ENCODE peak calls at places on chromosomes 6 and 20, in five cellular contexts. One of them, this sample, is unnamed.
A peak's percentile ranks its signal among the peaks of the same experiment; 100 is the strongest.

GRCh38 chr6:30060982-30061765 is at the start of gene POLR1H:
- DNase-seq in HCT116: peak; percentile 92
- DNase-seq in esophagus squamous epithelium: peak; percentile 49
- DNase-seq in heart left ventricle: peak; percentile 95
- DNase-seq in ovary: peak; percentile 94
- DNase-seq in this sample: peak; percentile 93

GRCh38 chr6:50602191-50602810 is 111.0 kb upstream of the TFAP2D start:
- DNase-seq in esophagus squamous epithelium: no peak
- DNase-seq in heart left ventricle: no peak
- DNase-seq in HCT116: peak; percentile 2
- DNase-seq in ovary: no peak
- DNase-seq in this sample: no peak

GRCh38 chr20:62900692-62901584 is 25.4 kb downstream of the DIDO1 start:
- DNase-seq in ovary: no peak
- DNase-seq in esophagus squamous epithelium: no peak
- DNase-seq in heart left ventricle: no peak
- DNase-seq in HCT116: no peak
- DNase-seq in this sample: no peak

GRCh38 chr6:43772571-43773049 is 2.6 kb downstream of the VEGFA start:
- DNase-seq in heart left ventricle: peak; percentile 72
- DNase-seq in HCT116: no peak
- DNase-seq in esophagus squamous epithelium: no peak
- DNase-seq in ovary: no peak
- DNase-seq in this sample: peak; percentile 57

GRCh38 chr20:41136336-41136694 is 1.0 kb upstream of the PLCG1 start:
- DNase-seq in esophagus squamous epithelium: no peak
- DNase-seq in ovary: no peak
- DNase-seq in heart left ventricle: no peak
- DNase-seq in HCT116: no peak
- DNase-seq in this sample: no peak

GRCh38 chr6:93787841-93788240 is 368.5 kb upstream of the EPHA7 start:
- DNase-seq in heart left ventricle: no peak
- DNase-seq in ovary: no peak
- DNase-seq in HCT116: no peak
- DNase-seq in esophagus squamous epithelium: no peak
- DNase-seq in this sample: no peak

GRCh38 chr6:22828179-22829062 is 259.1 kb downstream of the HDGFL1 start:
- DNase-seq in heart left ventricle: peak; percentile 35
- DNase-seq in esophagus squamous epithelium: no peak
- DNase-seq in ovary: peak; percentile 38
- DNase-seq in HCT116: peak; percentile 53
- DNase-seq in this sample: peak; percentile 38

GRCh38 chr20:25470045-25470444 is 62.6 kb downstream of the GINS1 start:
- DNase-seq in esophagus squamous epithelium: no peak
- DNase-seq in HCT116: peak; percentile 8
- DNase-seq in ovary: no peak
- DNase-seq in heart left ventricle: no peak
- DNase-seq in this sample: no peak

GRCh38 chr20:43739148-43739749 is 12.4 kb upstream of the GTSF1L start:
- DNase-seq in heart left ventricle: no peak
- DNase-seq in HCT116: no peak
- DNase-seq in esophagus squamous epithelium: no peak
- DNase-seq in ovary: no peak
- DNase-seq in this sample: no peak

GRCh38 chr6:11067348-11067747 is 23.2 kb upstream of the ELOVL2 start:
- DNase-seq in esophagus squamous epithelium: no peak
- DNase-seq in ovary: no peak
- DNase-seq in HCT116: no peak
- DNase-seq in heart left ventricle: no peak
- DNase-seq in this sample: no peak

GRCh38 chr6:135013211-135013610 is 41.4 kb downstream of the HBS1L start:
- DNase-seq in HCT116: no peak
- DNase-seq in esophagus squamous epithelium: no peak
- DNase-seq in heart left ventricle: no peak
- DNase-seq in ovary: no peak
- DNase-seq in this sample: no peak

GRCh38 chr6:89941847-89942497 is 47.7 kb downstream of the GJA10 start:
- DNase-seq in esophagus squamous epithelium: no peak
- DNase-seq in ovary: no peak
- DNase-seq in heart left ventricle: no peak
- DNase-seq in HCT116: no peak
- DNase-seq in this sample: no peak

GRCh38 chr6:9628819-9629218 is 786.1 kb downstream of the TFAP2A start:
- DNase-seq in heart left ventricle: no peak
- DNase-seq in HCT116: no peak
- DNase-seq in esophagus squamous epithelium: no peak
- DNase-seq in ovary: no peak
- DNase-seq in this sample: no peak

GRCh38 chr6:67030861-67031260 is 1323.8 kb upstream of the EYS start:
- DNase-seq in heart left ventricle: no peak
- DNase-seq in ovary: no peak
- DNase-seq in esophagus squamous epithelium: no peak
- DNase-seq in HCT116: no peak
- DNase-seq in this sample: no peak

GRCh38 chr6:88211446-88211845 is 45.3 kb upstream of the CNR1 start:
- DNase-seq in ovary: no peak
- DNase-seq in esophagus squamous epithelium: no peak
- DNase-seq in heart left ventricle: no peak
- DNase-seq in HCT116: no peak
- DNase-seq in this sample: no peak

GRCh38 chr6:35199866-35200265 is 13.9 kb upstream of the SCUBE3 start:
- DNase-seq in ovary: no peak
- DNase-seq in heart left ventricle: no peak
- DNase-seq in esophagus squamous epithelium: no peak
- DNase-seq in HCT116: no peak
- DNase-seq in this sample: no peak

GRCh38 chr6:19268117-19268516 is 569.1 kb upstream of the ID4 start:
- DNase-seq in HCT116: no peak
- DNase-seq in ovary: no peak
- DNase-seq in heart left ventricle: no peak
- DNase-seq in esophagus squamous epithelium: no peak
- DNase-seq in this sample: no peak

GRCh38 chr20:62754122-62754990 is 41.9 kb upstream of the MRGBP start:
- DNase-seq in HCT116: no peak
- DNase-seq in esophagus squamous epithelium: no peak
- DNase-seq in heart left ventricle: peak; percentile 17
- DNase-seq in ovary: no peak
- DNase-seq in this sample: no peak

GRCh38 chr6:8556370-8557018 is 121.1 kb upstream of the SLC35B3 start:
- DNase-seq in ovary: no peak
- DNase-seq in esophagus squamous epithelium: no peak
- DNase-seq in HCT116: peak; percentile 16
- DNase-seq in heart left ventricle: no peak
- DNase-seq in this sample: peak; percentile 10

GRCh38 chr20:50366270-50367103 is 143.7 kb upstream of the PTPN1 start:
- DNase-seq in HCT116: no peak
- DNase-seq in heart left ventricle: peak; percentile 62
- DNase-seq in esophagus squamous epithelium: no peak
- DNase-seq in ovary: peak; percentile 69
- DNase-seq in this sample: peak; percentile 94

GRCh38 chr6:100339574-100340255 is 125.0 kb downstream of the SIM1 start:
- DNase-seq in HCT116: no peak
- DNase-seq in esophagus squamous epithelium: no peak
- DNase-seq in ovary: no peak
- DNase-seq in heart left ventricle: no peak
- DNase-seq in this sample: no peak

GRCh38 chr6:72622094-72622540 is 253 bp downstream of the KCNQ5 start:
- DNase-seq in esophagus squamous epithelium: no peak
- DNase-seq in heart left ventricle: no peak
- DNase-seq in ovary: no peak
- DNase-seq in HCT116: no peak
- DNase-seq in this sample: no peak

GRCh38 chr6:169933839-169934698 is 182.6 kb downstream of the ERMARD start:
- DNase-seq in heart left ventricle: peak; percentile 62
- DNase-seq in ovary: peak; percentile 92
- DNase-seq in esophagus squamous epithelium: no peak
- DNase-seq in HCT116: no peak
- DNase-seq in this sample: peak; percentile 71

DNA sequence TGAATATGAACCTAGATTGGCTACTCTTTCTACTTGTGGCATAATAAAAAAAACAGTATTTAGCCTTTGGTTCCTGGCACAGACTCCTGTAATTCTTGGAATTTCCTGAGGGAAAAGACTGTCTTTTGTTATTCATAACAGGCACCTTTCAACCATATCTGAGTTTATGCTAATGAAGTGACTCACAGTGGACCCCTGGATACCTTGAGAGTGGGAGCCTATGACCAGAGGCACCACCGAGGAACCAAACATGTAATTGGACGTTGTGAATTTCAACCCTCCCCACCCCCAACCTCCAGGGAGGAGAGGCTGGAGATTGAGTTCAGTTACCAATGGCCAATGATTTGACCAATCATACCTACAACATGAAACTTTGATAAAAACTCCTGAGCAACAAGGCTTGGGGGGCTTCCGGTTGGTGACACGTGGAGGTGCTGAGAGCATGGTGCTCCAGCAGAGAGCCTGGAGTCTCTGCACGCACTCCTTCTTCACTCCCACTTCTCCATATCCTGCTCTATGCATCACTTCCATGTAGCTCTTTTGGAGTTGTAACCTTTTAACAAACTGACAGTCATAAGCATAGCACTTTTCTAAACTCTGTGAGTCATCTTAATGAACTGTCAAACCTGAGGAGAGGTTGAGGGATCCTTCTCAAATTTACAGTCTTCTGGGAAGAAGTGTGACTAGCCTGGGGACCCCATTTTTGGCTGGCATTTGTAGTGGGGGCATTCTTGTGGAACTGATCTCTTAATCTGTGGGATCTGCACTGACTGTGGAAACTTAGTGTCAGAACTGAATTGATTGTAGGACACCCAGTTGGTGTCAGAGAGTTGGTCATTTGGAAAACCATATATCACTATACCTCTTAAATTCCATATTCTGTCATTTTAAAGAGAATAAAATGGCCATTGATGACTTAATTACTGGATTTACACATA is 48.6 kb downstream of the LAMA4 start:
- DNase-seq in HCT116: no peak
- DNase-seq in heart left ventricle: no peak
- DNase-seq in esophagus squamous epithelium: no peak
- DNase-seq in ovary: no peak
- DNase-seq in this sample: no peak
- H3K27ac ChIP-seq in HCT116: no peak overlapping the region
- H3K27ac ChIP-seq in heart left ventricle: peak overlapping the region; percentile 41
- H3K27ac ChIP-seq in esophagus squamous epithelium: peak overlapping the region; percentile 28
- H3K27ac ChIP-seq in ovary: no peak overlapping the region
- H3K27ac ChIP-seq in this sample: no peak overlapping the region

GRCh38 chr6:125699591-125699990 is 49.8 kb upstream of the HEY2 start:
- DNase-seq in esophagus squamous epithelium: no peak
- DNase-seq in HCT116: no peak
- DNase-seq in heart left ventricle: no peak
- DNase-seq in ovary: no peak
- DNase-seq in this sample: no peak

GRCh38 chr6:125700591-125701353 is 48.7 kb upstream of the HEY2 start:
- DNase-seq in HCT116: no peak
- DNase-seq in esophagus squamous epithelium: no peak
- DNase-seq in ovary: no peak
- DNase-seq in heart left ventricle: no peak
- DNase-seq in this sample: no peak

DNA sequence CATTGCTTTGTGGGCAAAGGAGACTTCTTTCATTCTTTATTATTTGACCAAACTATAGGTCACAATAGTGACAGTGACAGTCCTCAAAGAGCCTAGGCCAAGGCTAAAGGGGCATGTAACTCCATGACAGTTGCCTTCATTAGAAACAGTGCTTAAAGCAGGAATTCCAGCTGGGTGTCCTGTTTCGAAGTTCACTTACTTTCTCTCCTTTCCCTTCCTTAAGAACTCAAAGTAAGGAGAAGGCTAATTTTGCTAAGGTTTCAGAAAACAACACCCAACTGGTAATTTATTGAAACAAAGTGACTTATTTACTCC is 48.1 kb upstream of the HEY2 start:
- DNase-seq in esophagus squamous epithelium: no peak
- DNase-seq in HCT116: no peak
- DNase-seq in heart left ventricle: no peak
- DNase-seq in ovary: no peak
- DNase-seq in this sample: no peak
- TF ChIP-seq CTCF in esophagus squamous epithelium: no peak
- TF ChIP-seq CTCF in HCT116: no peak
- TF ChIP-seq CTCF in heart left ventricle: no peak
- TF ChIP-seq CTCF in ovary: no peak
- TF ChIP-seq CTCF in this sample: no peak

GRCh38 chr6:160349837-160350236 is 1.7 kb downstream of the SLC22A3 start:
- DNase-seq in ovary: no peak
- DNase-seq in heart left ventricle: no peak
- DNase-seq in HCT116: no peak
- DNase-seq in esophagus squamous epithelium: no peak
- DNase-seq in this sample: peak; percentile 32

GRCh38 chr6:160348552-160349441 is 619 bp downstream of the SLC22A3 start:
- DNase-seq in heart left ventricle: no peak
- DNase-seq in HCT116: no peak
- DNase-seq in ovary: peak; percentile 78
- DNase-seq in esophagus squamous epithelium: no peak
- DNase-seq in this sample: no peak

GRCh38 chr6:160344281-160344680 is 3.9 kb upstream of the SLC22A3 start:
- DNase-seq in HCT116: no peak
- DNase-seq in esophagus squamous epithelium: no peak
- DNase-seq in heart left ventricle: no peak
- DNase-seq in ovary: no peak
- DNase-seq in this sample: no peak

GRCh38 chr6:160347259-160348208 is 644 bp upstream of the SLC22A3 start:
- DNase-seq in ovary: no peak
- DNase-seq in esophagus squamous epithelium: no peak
- DNase-seq in heart left ventricle: no peak
- DNase-seq in HCT116: no peak
- DNase-seq in this sample: peak; percentile 19

GRCh38 chr6:160348209-160348551 is at the start of gene SLC22A3:
- DNase-seq in esophagus squamous epithelium: no peak
- DNase-seq in HCT116: no peak
- DNase-seq in ovary: peak; percentile 88
- DNase-seq in heart left ventricle: no peak
- DNase-seq in this sample: peak; percentile 68
- TF ChIP-seq POLR2A in esophagus squamous epithelium: no peak
- TF ChIP-seq POLR2A in HCT116: no peak
- TF ChIP-seq POLR2A in ovary: peak; percentile 37
- TF ChIP-seq POLR2A in heart left ventricle: no peak
- TF ChIP-seq POLR2A in this sample: peak; percentile 68

DNA sequence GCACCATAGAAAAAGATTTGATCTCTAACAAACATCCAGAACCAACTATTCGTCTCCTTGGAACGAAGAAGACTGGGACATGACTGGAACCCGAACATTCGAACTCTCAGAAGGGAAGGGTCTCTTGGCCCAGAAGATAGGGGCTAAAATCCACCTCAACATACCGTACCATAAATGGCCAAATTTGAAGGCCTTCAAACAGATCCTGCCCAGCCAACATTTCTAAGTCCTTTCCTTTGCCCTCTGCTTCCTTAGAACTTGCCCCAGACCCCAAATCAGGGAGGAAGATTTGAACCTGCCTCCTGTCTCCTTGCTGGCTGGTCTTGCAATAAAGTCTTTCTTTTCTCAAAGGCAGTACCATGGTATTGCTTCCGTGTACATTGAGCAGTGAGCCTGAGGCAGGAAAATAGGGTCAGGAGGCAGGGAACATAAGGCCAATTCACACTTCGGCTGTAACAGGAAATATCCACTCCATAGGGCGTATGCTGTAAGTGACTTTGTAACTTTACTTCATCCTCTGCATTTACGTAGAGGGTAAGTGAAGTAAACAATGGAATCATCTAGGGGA is 1.8 kb upstream of the PXDC1 start:
- DNase-seq in heart left ventricle: no peak
- DNase-seq in esophagus squamous epithelium: no peak
- DNase-seq in ovary: no peak
- DNase-seq in HCT116: no peak
- DNase-seq in this sample: no peak
- H3K27ac ChIP-seq in heart left ventricle: no peak overlapping the region
- H3K27ac ChIP-seq in esophagus squamous epithelium: peak overlapping the region; percentile 98
- H3K27ac ChIP-seq in ovary: no peak overlapping the region
- H3K27ac ChIP-seq in HCT116: no peak overlapping the region
- H3K27ac ChIP-seq in this sample: no peak overlapping the region

GRCh38 chr6:83605517-83605916 is 93.2 kb downstream of the PRSS35 start:
- DNase-seq in heart left ventricle: no peak
- DNase-seq in HCT116: no peak
- DNase-seq in ovary: no peak
- DNase-seq in esophagus squamous epithelium: no peak
- DNase-seq in this sample: no peak
- TF ChIP-seq CTCF in heart left ventricle: no peak
- TF ChIP-seq CTCF in HCT116: no peak
- TF ChIP-seq CTCF in ovary: no peak
- TF ChIP-seq CTCF in esophagus squamous epithelium: no peak
- TF ChIP-seq CTCF in this sample: no peak

This sample was measured in adrenal gland.